ENCODE peak calls at places on chromosome 6, in four cellular contexts. U is lower lobe of right lung, A is T-helper 9 cell, E is mammary epithelial cell. S is an unnamed sample.

GRCh38 chr6:37794825-37795224 is 24.7 kb upstream of the ZFAND3 start:
- DNase-seq in U (no peak), A (no peak), E (peak; percentile 27), S (no peak)

GRCh38 chr6:72272958-72273357 is 348.9 kb upstream of the KCNQ5 start:
- DNase-seq in U (no peak), A (no peak), E (no peak), S (no peak)

GRCh38 chr6:50608421-50608820 is 104.9 kb upstream of the TFAP2D start:
- DNase-seq in U (no peak), A (no peak), E (no peak), S (no peak)

GRCh38 chr6:112036088-112036637 is 17.7 kb upstream of the CCN6 start:
- DNase-seq in U (no peak), A (no peak), E (peak; percentile 10), S (no peak)

GRCh38 chr6:30810813-30811329 is 66.5 kb upstream of the IER3 start:
- DNase-seq in U (no peak), A (no peak), E (peak; percentile 100), S (no peak)

GRCh38 chr6:162056745-162057144 is 670.8 kb downstream of the PRKN start:
- DNase-seq in U (no peak), A (no peak), E (no peak), S (peak; percentile 47)

GRCh38 chr6:83756565-83756964 is 47.7 kb upstream of the SNAP91 start:
- DNase-seq in U (no peak), A (no peak), E (no peak), S (no peak)

GRCh38 chr6:140174509-140174908 is 800.1 kb upstream of the CITED2 start:
- DNase-seq in U (no peak), A (no peak), E (peak; percentile 98), S (peak; percentile 90)

GRCh38 chr6:156515242-156515641 is 261.9 kb upstream of the ARID1B start:
- DNase-seq in U (no peak), A (no peak), E (no peak), S (no peak)

GRCh38 chr6:47714802-47715201 is 16.4 kb downstream of the ADGRF4 start:
- DNase-seq in U (no peak), A (no peak), E (no peak), S (peak; percentile 35)

GRCh38 chr6:1224514-1224913 is 87.4 kb upstream of the FOXQ1 start:
- DNase-seq in U (no peak), A (no peak), E (no peak), S (no peak)